ENCODE peak calls at places on chromosome 5, in six cellular contexts. G is heart left ventricle, L is IMR-90, B is Panc1, C is tibial nerve, O is ovary. N is an unnamed sample.

GRCh38 chr5:150513375-150514309 is 5.7 kb downstream of the NDST1 start:
- DNase-seq in G (no peak), L (no peak), B (no peak), C (no peak), O (no peak), N (no peak)

GRCh38 chr5:82312373-82312856 is 34.3 kb upstream of the RPS23 start:
- DNase-seq in G (peak; percentile 67), L (peak; percentile 83), B (peak; percentile 22), C (peak; percentile 82), O (peak; percentile 43), N (peak; percentile 91)

GRCh38 chr5:15926586-15926985 is 253.0 kb downstream of the MARCHF11 start:
- DNase-seq in G (no peak), L (peak; percentile 79), B (no peak), C (no peak), O (no peak), N (no peak)

GRCh38 chr5:107805819-107806218 is 135.1 kb upstream of the EFNA5 start:
- DNase-seq in G (no peak), L (no peak), B (no peak), C (no peak), O (no peak), N (no peak)

GRCh38 chr5:42840279-42840678 is 28.6 kb upstream of the SELENOP start:
- DNase-seq in G (peak; percentile 66), L (peak; percentile 58), B (no peak), C (peak; percentile 79), O (peak; percentile 79), N (no peak)

GRCh38 chr5:18043344-18043743 is 409.1 kb downstream of the TAF11L14 start:
- DNase-seq in G (no peak), L (no peak), B (no peak), C (no peak), O (no peak), N (no peak)

GRCh38 chr5:87722286-87722685 is 309.6 kb upstream of the CCNH start:
- DNase-seq in G (no peak), L (no peak), B (no peak), C (no peak), O (no peak), N (no peak)

GRCh38 chr5:165405340-165405739 is 1899.9 kb downstream of the MAT2B start:
- DNase-seq in G (no peak), L (no peak), B (no peak), C (no peak), O (no peak), N (no peak)

GRCh38 chr5:5419291-5420210 is 2.9 kb upstream of the ICE1 start:
- DNase-seq in G (no peak), L (peak; percentile 92), B (peak; percentile 65), C (no peak), O (peak; percentile 37), N (peak; percentile 63)

GRCh38 chr5:66661149-66661548 is 65.0 kb downstream of the MAST4 start:
- DNase-seq in G (peak; percentile 69), L (peak; percentile 9), B (no peak), C (peak; percentile 30), O (peak; percentile 67), N (no peak)

GRCh38 chr5:132506094-132506692 is 15.6 kb upstream of the IRF1 start:
- DNase-seq in G (no peak), L (peak; percentile 98), B (no peak), C (no peak), O (peak; percentile 52), N (no peak)

GRCh38 chr5:31270396-31270795 is 76.9 kb downstream of the CDH6 start:
- DNase-seq in G (no peak), L (peak; percentile 22), B (no peak), C (no peak), O (no peak), N (no peak)

GRCh38 chr5:79845448-79846197 is 145.4 kb downstream of the MTX3 start:
- DNase-seq in G (no peak), L (peak; percentile 89), B (no peak), C (peak; percentile 47), O (no peak), N (peak; percentile 22)

GRCh38 chr5:149088686-149089085 is 25.8 kb upstream of the SH3TC2 start:
- DNase-seq in G (peak; percentile 33), L (no peak), B (no peak), C (no peak), O (no peak), N (no peak)

GRCh38 chr5:112979723-112980122 is 3.1 kb downstream of the DCP2 start:
- DNase-seq in G (no peak), L (no peak), B (no peak), C (no peak), O (no peak), N (no peak)

GRCh38 chr5:64166201-64166959 is 737 bp downstream of the RNF180 start:
- DNase-seq in G (peak; percentile 43), L (no peak), B (no peak), C (no peak), O (peak; percentile 49), N (no peak)

GRCh38 chr5:82793808-82794419 is 283.3 kb downstream of the TMEM167A start:
- DNase-seq in G (no peak), L (peak; percentile 20), B (no peak), C (peak; percentile 15), O (no peak), N (peak; percentile 83)

GRCh38 chr5:144072518-144072927 is 97.9 kb downstream of the YIPF5 start:
- DNase-seq in G (no peak), L (peak; percentile 84), B (no peak), C (no peak), O (no peak), N (no peak)

GRCh38 chr5:133863857-133864585 is 104.4 kb downstream of the C5orf15 start:
- DNase-seq in G (no peak), L (no peak), B (no peak), C (no peak), O (no peak), N (peak; percentile 59)

GRCh38 chr5:13932561-13932960 is 11.9 kb downstream of the DNAH5 start:
- DNase-seq in G (no peak), L (no peak), B (no peak), C (no peak), O (no peak), N (no peak)

GRCh38 chr5:128877476-128877875 is 87.8 kb upstream of the SLC27A6 start:
- DNase-seq in G (no peak), L (no peak), B (no peak), C (no peak), O (no peak), N (no peak)

GRCh38 chr5:9245071-9245470 is 300.8 kb downstream of the SEMA5A start:
- DNase-seq in G (no peak), L (no peak), B (no peak), C (no peak), O (no peak), N (no peak)

GRCh38 chr5:112023766-112024165 is 266.8 kb upstream of the NREP start:
- DNase-seq in G (no peak), L (no peak), B (no peak), C (no peak), O (no peak), N (no peak)

GRCh38 chr5:113230711-113231652 is 203.8 kb downstream of the TSSK1B start:
- DNase-seq in G (no peak), L (peak; percentile 56), B (no peak), C (no peak), O (no peak), N (no peak)

DNA sequence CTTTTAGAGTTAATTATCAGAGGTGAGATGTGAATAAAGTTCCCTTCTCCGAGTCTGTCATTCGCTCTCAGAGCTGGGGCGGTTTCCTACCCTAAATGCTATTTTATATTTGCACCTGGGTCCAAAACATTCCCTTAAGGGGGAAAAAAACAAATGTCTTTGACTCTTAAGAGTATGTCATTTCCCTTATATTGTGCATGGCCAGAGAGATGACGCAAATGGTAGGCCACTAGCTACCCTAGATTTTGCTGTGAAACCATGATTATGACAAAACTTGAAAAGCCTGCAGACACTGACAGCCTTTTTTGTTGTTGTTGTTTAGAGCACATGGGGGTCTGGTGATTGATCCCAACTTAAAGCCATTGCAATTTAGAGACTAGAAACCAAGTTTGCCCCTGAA is 12.8 kb downstream of the DAB2 start:
- DNase-seq in G (no peak), L (no peak), B (no peak), C (no peak), O (no peak), N (no peak)
- H3K4me1 ChIP-seq in G (peaks cover 51% of the 10 kb centered on the region), L (peaks cover 34% of the 10 kb centered on the region), B (no peaks in the 10 kb centered on the region), C (peaks cover 39% of the 10 kb centered on the region), O (peaks cover 13% of the 10 kb centered on the region), N (no peaks in the 10 kb centered on the region)

DNA sequence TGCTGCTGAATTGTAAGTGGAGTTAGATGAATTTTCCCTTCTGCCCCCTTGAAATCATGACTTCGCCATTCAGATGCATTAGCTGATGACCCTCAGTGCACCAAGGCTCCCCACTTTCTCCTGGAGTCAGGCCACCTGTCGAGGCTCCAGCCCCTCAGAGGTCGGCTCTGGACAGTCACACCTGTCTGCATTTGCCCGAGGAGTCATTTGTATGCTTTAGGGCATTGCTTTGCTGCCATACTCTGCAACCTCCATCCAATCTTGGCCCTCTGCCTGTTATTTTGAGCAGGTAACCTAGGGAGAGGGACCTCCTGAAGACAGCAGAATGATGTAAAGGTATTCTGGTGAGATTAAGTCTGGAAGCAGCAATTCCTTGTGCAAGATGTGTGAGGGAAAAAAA is 144.8 kb downstream of the MACROH2A1 start:
- DNase-seq in G (no peak), L (no peak), B (no peak), C (no peak), O (no peak), N (no peak)
- H3K4me3 ChIP-seq in G (no peak overlapping the region), L (no peak overlapping the region), B (no peak overlapping the region), C (no peak overlapping the region), O (no peak overlapping the region), N (peak overlapping the region; percentile 2)

DNA sequence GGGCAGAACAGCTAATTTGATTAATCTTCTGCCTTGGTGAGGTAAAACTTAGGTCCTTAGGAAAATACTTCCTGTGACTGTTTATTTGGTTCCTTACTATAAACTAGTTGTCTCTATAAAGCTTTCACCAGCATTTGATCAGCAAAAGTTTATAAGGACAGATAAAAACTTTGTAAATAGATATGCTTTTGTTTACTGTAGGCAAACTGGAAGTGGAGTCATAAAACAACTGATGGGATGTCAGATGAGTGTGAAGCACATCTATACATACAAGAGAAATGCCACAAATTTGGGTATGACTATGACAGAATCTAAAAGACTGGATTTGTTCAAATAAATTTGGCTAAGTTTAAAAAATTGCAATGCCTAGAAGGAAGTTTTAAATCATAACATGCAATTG is 5.5 kb downstream of the PTGER4 start:
- DNase-seq in G (no peak), L (no peak), B (no peak), C (no peak), O (no peak), N (no peak)
- H3K4me1 ChIP-seq in G (peaks cover 33% of the 10 kb centered on the region), L (peaks cover 12% of the 10 kb centered on the region), B (peaks cover 65% of the 10 kb centered on the region), C (peaks cover 17% of the 10 kb centered on the region), O (peaks cover 9% of the 10 kb centered on the region), N (no peaks in the 10 kb centered on the region)

DNA sequence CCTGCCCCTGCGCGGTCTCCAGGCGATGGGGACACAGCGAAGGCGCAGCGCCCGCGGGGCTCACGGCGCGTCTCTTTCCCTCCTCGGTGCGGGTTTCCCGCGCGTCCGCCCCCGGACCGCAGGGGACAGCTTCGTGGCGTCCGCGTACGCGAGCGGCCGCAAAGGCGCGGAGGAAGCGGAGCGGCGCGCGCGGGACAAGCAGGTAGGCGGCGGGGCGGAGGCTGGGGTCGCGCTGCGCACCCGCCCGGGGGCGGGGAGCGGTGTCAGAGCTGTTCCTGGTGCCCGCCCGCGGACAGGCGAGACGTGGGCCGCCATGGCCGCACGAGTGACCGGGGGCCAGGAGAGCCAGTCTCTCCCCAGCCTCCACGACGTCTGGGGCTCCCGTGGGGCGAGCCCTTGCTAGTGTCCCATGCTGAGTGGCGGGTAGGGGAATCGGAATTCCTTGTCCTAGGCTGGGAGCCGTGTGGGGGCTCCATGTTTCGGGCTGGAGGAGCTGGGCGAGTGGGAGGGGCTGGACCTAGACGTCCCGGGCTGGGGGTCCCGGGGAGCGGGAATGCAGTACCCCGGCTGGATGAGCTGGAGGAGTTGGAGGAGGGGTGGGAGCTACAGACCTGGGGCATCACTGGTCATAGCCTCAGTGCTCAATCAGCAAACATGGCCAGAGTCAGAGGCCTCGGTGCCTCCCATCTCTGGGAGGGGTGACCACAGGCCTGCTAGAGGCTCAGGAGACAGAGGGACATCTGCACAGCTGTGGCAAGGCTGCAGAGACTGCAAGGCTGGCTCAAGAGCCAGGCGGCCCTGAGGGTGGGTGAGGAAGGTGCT is 968 bp downstream of the NKD2 start:
- DNase-seq in G (peak; percentile 28), L (no peak), B (no peak), C (no peak), O (peak; percentile 7), N (no peak)
- H3K4me3 ChIP-seq in G (peak overlapping the region; percentile 58), L (no peak overlapping the region), B (peak overlapping the region; percentile 48), C (no peak overlapping the region), O (peak overlapping the region; percentile 22), N (peak overlapping the region; percentile 45)